ENCODE peak calls at places on chromosomes 12 and 14, in nine cellular contexts. G is lung microvascular endothelial cell; J is SW480; S is stimulated activated naive B cell treated with anti-CD40 and anti-IgM and Interleukin-4, amounts not matched to agents 10 μg/mL and 1 μg/mL and 100 μg/mL, for 72 hours; O is head of caudate nucleus; F is cardiac fibroblast; I is NCI-H510A treated with DMSO at 0.1 percent for 48 hours; H is A673; U is glutamatergic neuron. V is an unnamed sample.

GRCh38 chr14:59330455-59330854 is 134.7 kb downstream of the GPR135 start:
- DNase-seq in G (no peak), J (no peak), S (no peak), O (no peak), F (peak; percentile 15), I (no peak), H (no peak), U (no peak), V (no peak)

GRCh38 chr12:26271024-26271423 is 75.7 kb downstream of the SSPN start:
- DNase-seq in G (no peak), J (no peak), S (no peak), O (no peak), F (peak; percentile 31), I (no peak), H (no peak), U (no peak), V (no peak)

GRCh38 chr14:60506462-60506984 is 2.4 kb upstream of the SIX6 start:
- DNase-seq in G (no peak), J (no peak), S (no peak), O (no peak), F (no peak), I (no peak), H (no peak), U (no peak), V (no peak)

GRCh38 chr14:102187583-102188001 is 47.9 kb downstream of the WDR20 start:
- DNase-seq in G (no peak), J (no peak), S (no peak), O (no peak), F (no peak), I (no peak), H (no peak), U (no peak), V (no peak)

GRCh38 chr12:12562016-12562483 is 613 bp downstream of the DUSP16 start:
- DNase-seq in G (peak; percentile 41), J (peak; percentile 46), S (no peak), O (peak; percentile 28), F (peak; percentile 33), I (no peak), H (peak; percentile 52), U (no peak), V (peak; percentile 40)

GRCh38 chr14:54651018-54651351 is 84.1 kb downstream of the SAMD4A start:
- DNase-seq in G (no peak), J (no peak), S (no peak), O (no peak), F (no peak), I (no peak), H (no peak), U (no peak), V (no peak)

GRCh38 chr12:57687862-57688261 is 6.1 kb upstream of the OS9 start:
- DNase-seq in G (no peak), J (no peak), S (no peak), O (no peak), F (no peak), I (no peak), H (no peak), U (no peak), V (no peak)

GRCh38 chr14:89351958-89352404 is 65.1 kb downstream of the FOXN3 start:
- DNase-seq in G (peak; percentile 85), J (no peak), S (no peak), O (no peak), F (no peak), I (no peak), H (no peak), U (no peak), V (no peak)

GRCh38 chr12:122265433-122265832 is 861 bp downstream of the VPS33A start:
- DNase-seq in G (no peak), J (no peak), S (no peak), O (no peak), F (no peak), I (no peak), H (peak; percentile 4), U (no peak), V (no peak)

GRCh38 chr14:104276435-104276834 is 138.0 kb downstream of the KIF26A start:
- DNase-seq in G (no peak), J (no peak), S (no peak), O (no peak), F (no peak), I (no peak), H (no peak), U (peak; percentile 3), V (no peak)

GRCh38 chr12:72368719-72369505 is 96.7 kb downstream of the TRHDE start:
- DNase-seq in G (no peak), J (no peak), S (no peak), O (no peak), F (no peak), I (no peak), H (no peak), U (no peak), V (no peak)

GRCh38 chr12:10182662-10183061 is 3.8 kb downstream of the TMEM52B start:
- DNase-seq in G (no peak), J (no peak), S (no peak), O (no peak), F (peak; percentile 54), I (no peak), H (peak; percentile 39), U (no peak), V (no peak)

GRCh38 chr12:55718020-55718419 is 2.2 kb upstream of the RDH5 start:
- DNase-seq in G (no peak), J (peak; percentile 89), S (no peak), O (no peak), F (peak; percentile 43), I (no peak), H (peak; percentile 58), U (peak; percentile 1), V (no peak)

GRCh38 chr12:128823216-128823915 is 392 bp downstream of the SLC15A4 start:
- DNase-seq in G (no peak), J (peak; percentile 39), S (peak; percentile 26), O (no peak), F (no peak), I (peak; percentile 55), H (no peak), U (no peak), V (no peak)

GRCh38 chr12:34295366-34296142 is 273.3 kb downstream of the ALG10 start:
- DNase-seq in G (no peak), J (no peak), S (no peak), O (no peak), F (no peak), I (no peak), H (no peak), U (no peak), V (no peak)

GRCh38 chr14:70885343-70886014 is 21.8 kb upstream of the PCNX1 start:
- DNase-seq in G (no peak), J (no peak), S (no peak), O (no peak), F (no peak), I (no peak), H (no peak), U (peak; percentile 39), V (no peak)